ENCODE peak calls at places on chromosomes 1 and 21, in eight cellular contexts. T, K, Y, W, V, P, N and R are unnamed samples. For H3K36me3, the result is how much of the 10 kb centered on the place peaks cover.

GRCh38 chr1:177631770-177632169 is 338.1 kb downstream of the SEC16B start:
- DNase-seq in Y (no peak), W (no peak), K (no peak), N (no peak), P (no peak), V (no peak), T (no peak), R (no peak)

GRCh38 chr1:76330993-76331603 is 256.6 kb downstream of the ST6GALNAC3 start:
- DNase-seq in N (peak), K (no peak), W (no peak), T (no peak), P (peak), V (peak), Y (no peak), R (peak)

GRCh38 chr1:56190975-56191768 is 388.2 kb downstream of the PLPP3 start:
- DNase-seq in P (peak), V (no peak), N (no peak), T (no peak), Y (no peak), W (no peak), K (no peak), R (no peak)

GRCh38 chr1:13751985-13752384 is 52.0 kb downstream of the PRDM2 start:
- DNase-seq in K (no peak), W (no peak), N (no peak), V (no peak), T (no peak), P (no peak), Y (no peak), R (no peak)

GRCh38 chr1:240492832-240493440 is 119.0 kb downstream of the GREM2 start:
- DNase-seq in T (no peak), N (peak), Y (peak), K (peak), V (peak), W (peak), P (no peak), R (peak)

GRCh38 chr1:224615861-224616760 is at the start of gene CNIH3:
- DNase-seq in V (peak), Y (peak), P (no peak), K (peak), W (peak), T (no peak), N (no peak), R (no peak)

GRCh38 chr1:94025383-94026340 is 95.3 kb downstream of the ABCA4 start:
- DNase-seq in P (no peak), V (peak), Y (no peak), W (no peak), N (no peak), K (no peak), T (no peak), R (peak)

GRCh38 chr1:29196863-29197589 is 15.3 kb upstream of the SRSF4 start:
- DNase-seq in K (no peak), P (peak), Y (no peak), V (no peak), N (no peak), T (no peak), W (no peak), R (no peak)

GRCh38 chr1:187842406-187843165 is 1013.8 kb downstream of the PLA2G4A start:
- DNase-seq in T (no peak), N (no peak), P (no peak), K (no peak), V (no peak), Y (no peak), W (no peak), R (no peak)

GRCh38 chr21:17427831-17428483 is 84.9 kb upstream of the CXADR start:
- DNase-seq in N (no peak), V (no peak), Y (no peak), T (no peak), K (no peak), W (no peak), P (no peak), R (no peak)

GRCh38 chr1:209895709-209896108 is 42.3 kb upstream of the SYT14 start:
- DNase-seq in K (no peak), W (no peak), N (no peak), V (no peak), P (no peak), Y (no peak), T (no peak), R (no peak)
- H3K36me3 ChIP-seq in K (under half), W (under half), N (under half), V (under half), P (under half), Y (under half), T (under half), R (under half)

GRCh38 chr1:12032141-12032710 is 12.9 kb downstream of the MIIP start:
- DNase-seq in Y (no peak), W (no peak), N (no peak), V (no peak), P (no peak), T (no peak), K (no peak), R (peak)
- H3K36me3 ChIP-seq in Y (under half), W (under half), N (under half), V (under half), P (under half), T (under half), K (under half), R (under half)

GRCh38 chr1:168243200-168243599 is 17.4 kb downstream of the SFT2D2 start:
- DNase-seq in P (no peak), K (no peak), N (no peak), T (no peak), W (no peak), V (peak), Y (no peak), R (peak)
- H3K36me3 ChIP-seq in P (under half), K (under half), N (half or more), T (half or more), W (under half), V (under half), Y (under half), R (under half)

GRCh38 chr1:63509718-63510117 is 13.3 kb downstream of the ITGB3BP start:
- DNase-seq in N (no peak), K (no peak), Y (no peak), P (no peak), V (no peak), W (no peak), T (no peak), R (no peak)

GRCh38 chr1:63501256-63501655 is 21.8 kb downstream of the ITGB3BP start:
- DNase-seq in P (no peak), T (no peak), K (no peak), V (no peak), Y (no peak), N (no peak), W (no peak), R (no peak)

GRCh38 chr1:63512584-63512983 is 10.4 kb downstream of the ITGB3BP start:
- DNase-seq in P (no peak), Y (no peak), W (no peak), K (no peak), N (no peak), T (no peak), V (no peak), R (no peak)

GRCh38 chr1:63506782-63507181 is 16.2 kb downstream of the ITGB3BP start:
- DNase-seq in N (no peak), Y (no peak), K (no peak), W (no peak), T (no peak), V (no peak), P (no peak), R (no peak)
- H3K36me3 ChIP-seq in N (under half), Y (under half), K (under half), W (under half), T (under half), V (under half), P (under half), R (under half)

DNA sequence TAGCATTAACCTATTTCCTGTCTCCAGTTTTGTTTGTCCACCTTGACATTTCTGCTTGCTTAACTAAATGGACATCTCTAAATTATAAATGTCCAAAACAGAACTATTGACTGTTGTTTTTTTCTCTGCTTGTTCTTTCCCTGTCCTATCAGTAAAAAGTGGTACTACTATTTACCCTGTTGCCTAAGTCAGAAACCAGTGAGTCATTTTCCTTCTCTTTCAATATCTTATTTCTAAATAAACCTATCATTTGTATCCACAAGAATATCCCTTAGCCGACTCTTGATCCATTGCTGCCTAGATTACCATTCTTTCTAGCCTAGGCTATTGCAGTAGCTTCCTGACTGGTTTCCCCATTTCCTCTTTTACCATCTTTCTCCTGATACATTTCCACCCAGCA is 22.5 kb downstream of the MIER1 start:
- DNase-seq in P (no peak), T (no peak), V (no peak), K (no peak), Y (no peak), W (no peak), N (no peak), R (no peak)
- H3K36me3 ChIP-seq in P (under half), T (half or more), V (under half), K (under half), Y (under half), W (under half), N (half or more), R (under half)